ENCODE peak calls at places on chromosomes 13 and 19, in four cellular contexts. U is HepG2, I is tibial artery, C is A549. N is an unnamed sample. For H3K9me3, the result is how much of the 10 kb centered on the place peaks cover.

GRCh38 chr19:54162241-54162805 is 2.8 kb upstream of the LENG1 start:
- DNase-seq in U (no peak), I (peak), C (peak), N (peak)

GRCh38 chr13:36453518-36453917 is 21.2 kb downstream of the CCNA1 start:
- DNase-seq in U (no peak), I (no peak), C (no peak), N (peak)

GRCh38 chr19:15199219-15199651 is 1.6 kb downstream of the NOTCH3 start:
- DNase-seq in U (no peak), I (no peak), C (no peak), N (no peak)

GRCh38 chr13:40388617-40389016 is 277.8 kb downstream of the FOXO1 start:
- DNase-seq in U (no peak), I (no peak), C (no peak), N (no peak)

GRCh38 chr19:28701491-28701890 is 511.5 kb downstream of the UQCRFS1 start:
- DNase-seq in U (no peak), I (no peak), C (no peak), N (no peak)

GRCh38 chr19:45075215-45076028 is 856 bp downstream of the ZNF296 start:
- DNase-seq in U (peak), I (peak), C (peak), N (peak)

GRCh38 chr19:17671906-17672305 is 16.2 kb downstream of the UNC13A start:
- DNase-seq in U (peak), I (no peak), C (no peak), N (no peak)

GRCh38 chr19:46018729-46019251 is 4.1 kb downstream of the PGLYRP1 start:
- DNase-seq in U (no peak), I (no peak), C (no peak), N (no peak)

GRCh38 chr13:113526466-113527220 is 36.1 kb upstream of the DCUN1D2 start:
- DNase-seq in U (no peak), I (peak), C (no peak), N (no peak)

GRCh38 chr19:1580957-1581356 is 11.7 kb downstream of the MBD3 start:
- DNase-seq in U (no peak), I (no peak), C (no peak), N (no peak)

GRCh38 chr19:15372891-15373301 is 6.7 kb downstream of the AKAP8 start:
- DNase-seq in U (no peak), I (no peak), C (no peak), N (no peak)

GRCh38 chr13:31105020-31105800 is 56.5 kb downstream of the HSPH1 start:
- DNase-seq in U (no peak), I (no peak), C (no peak), N (no peak)

GRCh38 chr19:48249502-48250014 is 6.2 kb downstream of the CARD8 start:
- DNase-seq in U (no peak), I (peak), C (no peak), N (no peak)

GRCh38 chr13:98461525-98462240 is 115.2 kb downstream of the STK24 start:
- DNase-seq in U (no peak), I (peak), C (no peak), N (no peak)

GRCh38 chr19:12954150-12954962 is 2.7 kb downstream of the GADD45GIP1 start:
- DNase-seq in U (no peak), I (no peak), C (no peak), N (no peak)

GRCh38 chr19:45542234-45542668 is 35.0 kb downstream of the VASP start:
- DNase-seq in U (peak), I (no peak), C (no peak), N (peak)

GRCh38 chr13:45446181-45446580 is 18.6 kb upstream of the COG3 start:
- DNase-seq in U (no peak), I (no peak), C (no peak), N (no peak)

GRCh38 chr19:42179501-42179817 is 38.0 kb downstream of the DEDD2 start:
- DNase-seq in U (no peak), I (no peak), C (no peak), N (no peak)

GRCh38 chr13:42370229-42370628 is 98.3 kb downstream of the AKAP11 start:
- DNase-seq in U (no peak), I (no peak), C (no peak), N (no peak)

GRCh38 chr19:10568444-10568825 is 344 bp downstream of the CDKN2D start:
- DNase-seq in U (no peak), I (no peak), C (no peak), N (peak)

GRCh38 chr19:9009431-9009830 is 778 bp downstream of the MUC16 start:
- DNase-seq in U (no peak), I (no peak), C (no peak), N (no peak)

GRCh38 chr13:45511310-45512147 is 46.8 kb downstream of the COG3 start:
- DNase-seq in U (peak), I (no peak), C (peak), N (peak)

GRCh38 chr19:33690461-33691427 is 69.0 kb downstream of the CHST8 start:
- DNase-seq in U (no peak), I (peak), C (no peak), N (no peak)

GRCh38 chr19:38684078-38684861 is 36.8 kb downstream of the ACTN4 start:
- DNase-seq in U (no peak), I (peak), C (peak), N (peak)

GRCh38 chr13:62119739-62120700 is 704.4 kb upstream of the PCDH20 start:
- DNase-seq in U (no peak), I (no peak), C (peak), N (peak)

GRCh38 chr13:109790951-109791605 is 4.7 kb upstream of the IRS2 start:
- DNase-seq in U (peak), I (no peak), C (no peak), N (peak)

GRCh38 chr19:50230379-50231351 is 27.2 kb downstream of the MYH14 start:
- DNase-seq in U (peak), I (no peak), C (no peak), N (no peak)
- TF ChIP-seq CTCF in U (peak), I (no peak), C (no peak), N (peak)

GRCh38 chr13:33169273-33169980 is 116.1 kb downstream of the STARD13 start:
- DNase-seq in U (no peak), I (no peak), C (no peak), N (no peak)

GRCh38 chr13:33172400-33172799 is 113.2 kb downstream of the STARD13 start:
- DNase-seq in U (no peak), I (no peak), C (no peak), N (no peak)

GRCh38 chr13:33164331-33164730 is 121.2 kb downstream of the STARD13 start:
- DNase-seq in U (peak), I (no peak), C (no peak), N (no peak)

GRCh38 chr13:33168326-33168960 is 117.1 kb downstream of the STARD13 start:
- DNase-seq in U (peak), I (no peak), C (no peak), N (no peak)

DNA sequence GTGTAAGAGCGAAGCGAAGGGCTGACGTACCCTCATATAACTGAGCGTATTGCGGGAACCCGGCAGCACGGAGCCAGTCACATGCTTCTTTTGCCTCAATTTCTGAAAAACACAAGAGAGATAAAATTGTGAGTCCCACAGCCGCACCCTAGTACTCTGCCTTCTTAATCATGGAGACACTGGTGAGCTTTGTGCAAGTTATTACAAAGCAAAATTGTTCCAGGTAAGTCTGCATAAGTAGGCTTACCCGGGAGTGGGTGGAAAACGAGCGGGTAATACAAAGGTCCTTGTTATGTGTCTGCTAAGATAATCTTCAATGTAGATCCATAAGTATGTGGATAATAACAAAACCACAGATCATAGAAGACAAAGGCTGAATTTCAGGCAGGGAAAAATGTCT is 118.0 kb downstream of the STARD13 start:
- DNase-seq in U (peak), I (no peak), C (no peak), N (no peak)
- H3K9me3 ChIP-seq in U (under half), I (under half), C (under half), N (under half)

DNA sequence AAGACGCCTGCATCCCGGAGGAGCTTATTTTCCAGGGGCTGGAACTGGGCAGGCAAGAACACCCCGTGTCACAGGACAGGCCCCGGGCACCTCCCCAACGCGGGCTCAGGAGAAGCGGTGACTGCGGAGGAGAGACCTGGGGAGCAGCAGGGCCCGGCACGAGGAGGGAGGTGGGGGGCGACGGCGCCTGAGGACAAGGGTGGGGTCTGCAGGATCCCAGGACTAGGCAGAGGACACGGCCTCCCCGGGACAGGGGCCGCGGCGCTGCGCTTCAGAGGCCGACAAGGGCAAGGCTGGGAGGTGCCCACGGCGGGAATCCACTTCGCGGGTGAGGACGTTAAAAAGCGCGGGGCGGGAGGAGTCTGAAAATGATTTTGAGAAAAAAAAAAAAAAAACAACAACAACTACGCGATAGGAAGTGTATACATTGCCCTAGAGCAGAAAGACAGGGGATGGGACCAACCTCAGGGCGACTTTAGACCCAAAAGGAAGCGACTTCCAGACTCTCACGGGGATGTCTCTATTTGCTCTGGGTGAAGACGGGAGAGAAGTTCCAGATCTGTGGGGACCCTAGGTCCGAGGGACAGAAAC is 44.9 kb downstream of the ZNF611 start:
- DNase-seq in U (no peak), I (peak), C (no peak), N (peak)
- TF ChIP-seq CTCF in U (no peak), I (no peak), C (no peak), N (no peak)

DNA sequence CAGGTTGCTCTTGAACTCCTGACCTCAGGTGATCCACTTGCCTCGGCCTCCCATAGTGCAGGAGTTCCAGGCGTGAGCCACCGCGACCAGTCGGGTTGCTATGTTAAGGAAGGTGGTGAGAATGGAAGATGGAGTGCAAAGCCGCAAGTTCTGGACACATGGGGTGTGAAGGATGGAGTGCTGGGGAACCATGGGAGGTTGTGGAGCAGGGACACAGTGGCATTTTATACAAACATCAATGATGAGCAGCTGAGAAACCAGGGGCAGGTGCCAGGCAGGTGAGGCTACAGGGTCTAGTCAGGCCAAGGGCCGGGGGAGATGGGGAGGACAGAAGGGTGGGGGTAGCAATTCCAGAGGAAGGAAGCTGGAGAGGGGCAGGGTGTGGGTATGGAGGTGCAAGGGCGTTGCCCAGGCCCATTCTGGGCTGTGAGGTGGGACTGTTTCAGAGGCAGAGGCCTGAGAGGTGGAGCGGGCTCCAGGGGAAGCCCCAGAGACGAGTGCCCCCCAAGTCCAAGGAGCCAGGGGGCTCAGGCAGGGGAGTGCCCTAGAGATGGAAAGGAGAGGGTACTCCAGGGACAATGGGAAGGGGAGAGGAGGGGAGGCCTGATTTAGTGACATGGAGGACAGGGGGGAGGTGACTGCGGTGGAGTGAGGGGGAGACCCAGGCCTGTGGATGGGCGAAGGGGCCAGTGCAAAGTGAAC is 1.9 kb upstream of the RAX2 start:
- DNase-seq in U (no peak), I (no peak), C (no peak), N (no peak)
- H3K9me3 ChIP-seq in U (under half), I (under half), C (under half), N (under half)

DNA sequence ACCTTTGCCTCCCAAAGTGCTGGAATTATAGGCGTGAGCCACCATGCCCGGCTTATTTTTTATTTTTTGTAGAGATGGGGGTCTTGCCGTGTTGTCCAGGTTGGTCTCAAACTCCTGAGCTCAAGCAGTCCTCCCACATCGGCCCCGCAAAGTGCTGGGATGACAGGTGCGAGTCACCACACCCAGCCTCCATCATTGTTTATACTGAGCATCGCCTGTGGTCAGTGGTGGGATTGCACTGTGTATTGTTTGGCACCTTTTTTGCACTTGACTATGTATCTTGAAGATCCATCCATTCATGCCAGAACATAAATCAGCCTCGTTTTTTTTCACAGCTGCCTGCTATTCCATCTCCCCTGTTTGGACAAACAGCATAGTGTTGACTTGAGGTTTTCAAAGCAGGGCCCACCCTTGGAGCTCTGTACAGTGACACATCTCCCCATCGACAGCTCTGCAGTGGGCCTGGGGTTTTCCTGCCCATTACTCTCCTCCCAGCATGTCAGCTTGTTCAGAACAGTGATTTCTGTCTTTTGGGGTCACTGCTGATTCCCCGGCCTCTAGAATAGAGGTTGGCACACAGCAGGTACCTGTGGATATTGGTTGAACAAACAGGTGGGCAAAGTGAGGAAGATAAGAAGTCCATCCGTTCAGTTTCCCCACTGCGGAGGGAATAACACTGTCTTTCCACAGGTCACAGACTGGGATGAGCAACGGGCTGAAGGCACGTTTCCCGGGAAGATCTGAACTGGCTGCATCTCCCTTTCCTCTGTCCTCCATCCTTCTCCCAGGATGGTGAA is 8.2 kb upstream of the UPK1A start:
- DNase-seq in U (no peak), I (no peak), C (peak), N (no peak)
- TF ChIP-seq CTCF in U (no peak), I (no peak), C (no peak), N (no peak)

DNA sequence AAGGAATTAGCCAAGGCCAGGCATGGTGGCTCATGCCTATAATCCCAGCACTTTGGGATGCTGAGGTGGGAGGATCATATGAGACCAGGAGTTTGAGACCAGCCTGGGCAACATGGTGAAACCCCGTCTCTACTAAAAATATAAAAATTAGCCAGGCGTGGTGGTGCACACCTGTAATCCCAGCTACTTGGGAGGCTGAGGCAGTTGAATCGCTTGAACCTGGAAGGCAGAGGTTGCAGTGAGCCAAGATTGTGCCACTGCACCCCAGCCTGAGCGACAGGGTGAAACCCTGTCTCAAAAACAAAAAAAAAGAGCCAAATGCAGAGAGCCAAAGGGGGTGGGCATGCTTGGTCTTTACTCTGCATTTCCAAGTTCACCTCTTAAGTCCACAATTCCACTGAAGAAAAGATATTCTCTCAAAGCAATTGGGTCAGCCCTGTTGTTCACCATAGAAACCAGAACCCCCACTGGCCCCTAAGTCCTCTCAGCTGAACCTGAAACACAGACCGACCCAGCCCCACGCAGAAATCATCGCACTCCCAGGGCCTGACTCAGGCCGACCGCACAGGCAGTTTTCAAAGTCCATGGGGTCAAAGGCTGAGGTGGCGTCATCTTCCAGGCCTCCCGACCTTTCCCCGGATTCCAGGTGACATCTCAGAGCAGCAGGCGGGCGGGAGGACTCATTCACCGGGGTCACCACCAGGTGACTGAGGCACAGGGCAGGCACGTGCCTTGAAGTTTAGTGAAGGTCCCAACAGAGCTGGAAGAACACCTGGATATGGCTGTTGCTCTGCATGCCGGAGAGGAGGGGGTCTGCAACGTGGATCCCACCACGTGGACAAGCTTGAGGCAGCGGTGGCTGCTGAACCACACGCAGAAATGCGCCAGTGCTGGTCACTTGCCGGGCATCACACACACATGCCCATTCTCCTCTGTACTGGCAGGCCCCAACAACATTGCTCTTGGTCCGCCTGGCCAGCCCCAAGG is 33.1 kb downstream of the SLC25A42 start:
- DNase-seq in U (peak), I (no peak), C (no peak), N (peak)
- H3K9me3 ChIP-seq in U (under half), I (under half), C (under half), N (under half)

DNA sequence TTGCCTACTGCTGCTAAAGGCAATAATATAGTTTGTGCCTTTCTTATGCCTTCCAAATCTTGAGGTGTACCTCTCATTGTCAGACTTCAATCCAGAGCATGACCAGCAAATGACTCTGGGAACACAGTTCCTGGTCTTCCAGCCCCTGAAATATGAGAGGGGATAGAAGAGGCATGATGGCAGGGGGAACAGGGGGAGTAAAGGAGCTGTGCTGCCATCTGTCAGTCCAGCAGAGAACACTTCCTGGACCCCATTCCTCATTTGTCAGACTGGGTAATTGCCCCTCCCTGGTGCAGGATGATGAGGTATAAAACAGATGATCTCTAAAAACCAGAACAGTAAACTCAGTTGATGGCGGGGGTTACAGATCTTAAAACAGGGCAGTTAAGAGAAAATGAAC is 618.7 kb downstream of the DIAPH3 start:
- DNase-seq in U (no peak), I (no peak), C (no peak), N (no peak)
- TF ChIP-seq CTCF in U (no peak), I (no peak), C (no peak), N (no peak)

GRCh38 chr19:58213075-58213369 is 15.7 kb upstream of the ZNF544 start:
- DNase-seq in U (no peak), I (no peak), C (no peak), N (no peak)
- H3K9me3 ChIP-seq in U (half or more), I (half or more), C (half or more), N (half or more)

N was measured in hepatocyte.